ENCODE peak calls at places on chromosomes 11 and 22, in four cellular contexts. W is H1, X is HepG2, N is K562. H is an unnamed sample. For H3K4me1, the result is how much of the 10 kb centered on the place peaks cover.

GRCh38 chr11:94926271-94926625 is 47.1 kb downstream of the CWC15 start:
- DNase-seq in N (no peak), X (no peak), W (no peak), H (no peak)

GRCh38 chr22:35313311-35314121 is 13.8 kb downstream of the TOM1 start:
- DNase-seq in X (peak), N (no peak), W (no peak), H (peak)

GRCh38 chr11:95138448-95138847 is 48.8 kb downstream of the ENDOD1 start:
- DNase-seq in W (no peak), X (no peak), N (no peak), H (peak)

GRCh38 chr22:27201741-27202140 is 544.4 kb downstream of the MIAT start:
- DNase-seq in N (no peak), X (no peak), W (no peak), H (no peak)

GRCh38 chr11:47251751-47252150 is 3.1 kb upstream of the ACP2 start:
- DNase-seq in X (no peak), N (no peak), W (no peak), H (no peak)

GRCh38 chr22:33779243-33779642 is 141.0 kb downstream of the LARGE1 start:
- DNase-seq in X (no peak), W (no peak), N (no peak), H (no peak)

GRCh38 chr11:103845331-103845730 is 191.1 kb upstream of the DDI1 start:
- DNase-seq in W (no peak), N (no peak), X (no peak), H (no peak)

GRCh38 chr11:67632982-67633755 is 3.4 kb upstream of the NUDT8 start:
- DNase-seq in W (no peak), N (no peak), X (no peak), H (no peak)

GRCh38 chr11:64642876-64643257 is 51.8 kb downstream of the SLC22A12 start:
- DNase-seq in X (no peak), W (no peak), N (no peak), H (no peak)

GRCh38 chr11:17642980-17643379 is 76.4 kb upstream of the MYOD1 start:
- DNase-seq in N (no peak), W (no peak), X (no peak), H (no peak)

GRCh38 chr22:48042621-48043395 is 1280.4 kb downstream of the TBC1D22A start:
- DNase-seq in X (no peak), N (no peak), W (no peak), H (no peak)

GRCh38 chr22:23781065-23781464 is 5.7 kb upstream of the SMARCB1 start:
- DNase-seq in X (no peak), N (no peak), W (no peak), H (no peak)

GRCh38 chr11:3996651-3997050 is 97.9 kb upstream of the RRM1 start:
- DNase-seq in N (no peak), X (no peak), W (no peak), H (no peak)

GRCh38 chr11:72233773-72234513 is 9.4 kb downstream of the INPPL1 start:
- DNase-seq in W (peak), X (no peak), N (no peak), H (no peak)

GRCh38 chr11:72232260-72233055 is 7.9 kb downstream of the INPPL1 start:
- DNase-seq in N (no peak), W (peak), X (no peak), H (no peak)

GRCh38 chr11:72231396-72232259 is 7.1 kb downstream of the INPPL1 start:
- DNase-seq in X (no peak), N (no peak), W (no peak), H (no peak)

GRCh38 chr11:72234514-72234830 is 9.5 kb downstream of the PHOX2A start:
- DNase-seq in W (no peak), N (no peak), X (no peak), H (no peak)

DNA sequence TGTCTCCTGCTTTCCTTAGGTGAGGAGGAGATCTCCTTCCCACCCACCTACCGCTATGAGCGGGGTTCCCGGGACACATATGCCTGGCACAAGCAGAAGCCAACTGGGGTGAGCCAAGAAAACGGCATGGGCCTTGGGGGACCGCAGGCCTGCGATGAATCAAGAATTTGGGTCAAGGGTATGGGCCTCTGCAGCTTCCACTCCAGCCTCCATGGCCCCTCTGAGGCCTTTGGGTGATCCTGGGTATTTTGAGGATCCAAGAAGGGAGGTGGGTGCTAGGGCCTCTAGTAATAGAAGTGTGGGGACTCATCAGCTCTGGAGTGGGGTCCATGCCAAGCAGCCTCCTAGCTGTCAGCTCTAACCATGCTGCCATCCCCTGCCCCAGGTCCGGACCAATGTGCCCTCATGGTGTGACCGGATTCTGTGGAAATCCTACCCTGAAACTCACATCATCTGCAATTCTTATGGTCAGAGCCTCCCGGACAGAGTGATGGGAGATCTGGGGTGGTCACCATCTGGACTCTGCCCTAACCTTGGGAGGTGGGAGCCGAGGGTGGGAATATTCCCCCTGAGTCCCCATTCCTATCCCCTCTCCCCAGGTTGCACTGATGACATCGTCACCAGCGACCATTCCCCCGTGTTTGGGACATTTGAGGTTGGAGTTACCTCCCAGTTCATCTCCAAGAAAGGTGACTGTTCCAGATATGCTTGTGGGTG is 8.6 kb downstream of the INPPL1 start:
- DNase-seq in W (peak), N (no peak), X (no peak), H (no peak)
- TF ChIP-seq JUN in W (no peak), N (no peak), X (no peak), H (no peak)

DNA sequence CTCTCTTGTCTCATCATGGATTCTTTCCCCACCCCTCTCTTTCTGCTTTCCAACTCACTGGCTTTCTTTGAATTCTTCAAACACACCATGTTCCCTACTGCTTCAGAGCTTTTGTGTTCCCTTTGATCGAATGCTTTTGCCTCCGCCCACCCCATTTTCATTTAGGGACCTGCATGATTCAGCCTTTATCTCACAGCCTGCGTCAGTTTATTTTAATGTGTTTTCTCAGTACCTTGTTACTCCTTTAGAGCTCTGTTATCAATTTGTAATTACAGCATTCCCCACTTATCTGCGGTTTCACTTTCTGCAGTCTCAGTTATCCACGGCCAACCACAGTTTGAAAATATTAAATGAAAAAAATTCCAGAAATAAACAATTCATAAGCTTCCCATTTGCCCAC is 451.3 kb downstream of the METTL15 start:
- DNase-seq in N (no peak), W (no peak), X (no peak), H (no peak)
- H2AFZ ChIP-seq in N (no peak), W (no peak), X (no peak), H (no peak)

GRCh38 chr11:75279273-75279672 is 38.7 kb downstream of the TPBGL start:
- DNase-seq in X (no peak), N (no peak), W (no peak), H (no peak)

GRCh38 chr11:75281469-75282095 is 41.0 kb downstream of the TPBGL start:
- DNase-seq in W (no peak), N (no peak), X (no peak), H (no peak)

GRCh38 chr11:75280227-75280671 is 39.7 kb downstream of the TPBGL start:
- DNase-seq in X (peak), W (peak), N (peak), H (peak)

GRCh38 chr11:75283391-75283931 is 42.9 kb downstream of the TPBGL start:
- DNase-seq in W (no peak), X (no peak), N (no peak), H (no peak)

GRCh38 chr11:75280770-75281468 is 40.3 kb downstream of the TPBGL start:
- DNase-seq in W (no peak), X (no peak), N (no peak), H (peak)
- H3K4me1 ChIP-seq in W (under half), X (under half), N (under half), H (under half)

DNA sequence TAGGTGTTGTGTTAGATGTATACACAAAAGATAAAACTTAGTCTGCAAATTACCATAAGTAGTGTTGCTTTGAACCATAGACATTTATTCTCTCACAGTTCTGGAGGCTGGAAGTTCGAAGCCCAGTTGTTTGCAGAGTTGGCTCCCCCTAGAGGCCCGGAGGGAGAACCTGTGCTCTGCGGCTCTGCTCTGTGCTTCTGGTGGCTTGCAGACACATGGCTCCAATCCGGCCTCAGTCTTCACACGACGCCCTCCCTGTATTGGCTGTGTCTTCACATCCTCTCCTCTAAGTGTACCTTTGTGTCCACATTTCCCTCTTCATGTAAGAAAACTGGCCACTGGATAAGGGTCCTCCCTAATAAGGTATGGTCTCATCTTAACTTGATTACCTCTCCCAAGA is 128.4 kb downstream of the OPCML start:
- DNase-seq in N (peak), W (peak), X (no peak), H (no peak)
- TF ChIP-seq JUN in N (no peak), W (no peak), X (no peak), H (no peak)

DNA sequence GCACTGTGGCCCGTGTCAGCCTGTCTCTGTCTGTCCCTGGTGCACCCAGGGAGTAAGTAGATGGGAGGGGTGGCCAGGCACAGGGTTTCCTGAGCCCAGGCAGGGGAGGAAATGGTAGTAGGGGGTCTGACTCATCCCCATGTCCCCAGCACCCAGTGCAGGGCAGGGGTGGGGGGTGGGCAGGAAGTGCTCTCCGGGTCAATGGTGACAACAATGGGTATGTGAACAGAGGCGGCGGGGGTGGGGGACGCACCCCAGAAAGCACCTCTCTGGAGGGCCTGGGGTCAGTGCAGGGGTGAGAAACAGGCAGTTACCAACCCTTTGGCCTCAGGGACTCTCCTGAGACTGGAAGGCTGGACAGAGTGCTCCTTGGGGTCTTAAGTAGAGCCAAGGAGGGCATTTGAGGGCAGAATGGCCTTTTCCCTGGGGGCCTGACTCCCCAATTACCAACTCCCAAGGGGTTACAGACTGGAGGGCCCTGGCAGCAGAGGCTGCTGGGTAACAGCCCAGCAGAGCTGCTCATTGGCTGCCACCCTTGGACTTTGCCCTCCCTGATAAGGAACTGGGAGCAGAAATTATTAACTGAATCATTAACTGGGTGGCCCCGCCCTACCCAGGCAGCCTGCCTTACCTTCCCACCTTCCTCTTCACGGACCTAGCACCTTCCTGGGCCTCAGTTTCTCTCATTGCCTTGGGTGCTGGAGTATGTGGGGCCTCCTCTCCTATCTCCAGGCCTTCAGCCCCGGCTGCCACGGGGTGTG is 4.2 kb downstream of the MYRF start:
- DNase-seq in X (peak), W (no peak), N (peak), H (peak)
- H2AFZ ChIP-seq in X (no peak), W (no peak), N (no peak), H (peak)

GRCh38 chr11:125414121-125414520 is 81.9 kb downstream of the FEZ1 start:
- DNase-seq in W (no peak), X (no peak), N (no peak), H (no peak)
- H3K4me1 ChIP-seq in W (under half), X (under half), N (under half), H (under half)

DNA sequence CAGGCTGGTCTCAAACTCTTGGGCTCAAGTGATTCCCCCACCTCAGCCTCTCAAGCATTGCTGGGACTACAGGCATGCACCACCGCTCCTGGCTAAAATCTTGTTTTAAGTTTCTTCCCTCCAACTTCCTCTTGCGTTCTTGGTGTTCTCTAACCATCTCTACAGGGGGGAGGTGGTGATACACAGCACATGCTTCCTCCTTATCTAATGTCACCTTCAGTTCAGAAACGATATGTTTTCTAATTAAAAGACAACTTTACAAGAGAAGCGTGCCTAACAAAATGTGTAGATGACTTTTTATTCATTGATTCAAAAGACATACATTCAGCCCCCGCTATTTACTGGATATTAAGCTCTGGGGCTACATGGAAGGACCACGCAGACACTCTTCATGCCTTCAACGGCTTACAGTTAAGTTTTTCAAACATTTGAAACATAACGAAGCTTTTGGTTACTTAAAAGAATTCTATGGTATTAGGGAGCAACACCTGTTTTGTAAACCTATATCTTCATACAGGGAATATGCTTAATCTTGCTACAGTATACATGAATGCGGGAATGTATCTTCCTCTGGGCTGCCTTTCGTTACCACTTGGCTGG is 930 bp upstream of the DLAT start:
- DNase-seq in N (peak), W (no peak), X (no peak), H (no peak)
- TF ChIP-seq JUN in N (no peak), W (no peak), X (no peak), H (no peak)

GRCh38 chr22:29292379-29292778 is 14.1 kb upstream of the GAS2L1 start:
- DNase-seq in X (no peak), W (no peak), N (no peak), H (no peak)

GRCh38 chr22:29291215-29291614 is 15.2 kb upstream of the GAS2L1 start:
- DNase-seq in X (no peak), W (no peak), N (no peak), H (no peak)

GRCh38 chr22:29284196-29284595 is 16.1 kb downstream of the EWSR1 start:
- DNase-seq in W (no peak), N (no peak), X (no peak), H (no peak)

GRCh38 chr22:29288837-29289236 is 17.6 kb upstream of the GAS2L1 start:
- DNase-seq in N (no peak), X (no peak), W (no peak), H (no peak)

GRCh38 chr22:29290061-29290460 is 16.4 kb upstream of the GAS2L1 start:
- DNase-seq in N (no peak), W (no peak), X (no peak), H (no peak)
- H2AFZ ChIP-seq in N (no peak), W (no peak), X (no peak), H (no peak)

DNA sequence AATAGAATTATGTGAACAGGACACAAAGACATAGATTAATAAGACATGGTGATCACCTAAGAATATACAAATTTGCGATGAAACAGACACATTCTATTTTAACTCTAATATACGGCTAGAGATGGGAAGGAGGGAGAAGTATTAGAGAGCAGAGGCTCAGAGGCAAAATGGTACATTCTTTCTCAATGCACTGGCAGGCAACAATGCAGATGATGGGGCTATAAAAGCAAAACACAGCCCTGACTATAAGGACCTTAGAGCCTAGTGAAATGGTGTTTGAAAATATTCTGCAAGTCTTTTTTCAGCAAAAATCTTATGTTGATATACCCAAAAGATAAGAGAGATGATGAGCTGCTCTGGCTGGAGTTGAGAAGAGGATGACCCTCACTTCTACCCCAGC is 13.1 kb downstream of the TCF20 start:
- DNase-seq in X (no peak), N (no peak), W (no peak), H (no peak)
- H3K4me1 ChIP-seq in X (under half), N (under half), W (under half), H (under half)

GRCh38 chr11:123360267-123360936 is 69.7 kb upstream of the GRAMD1B start:
- DNase-seq in W (no peak), N (no peak), X (no peak), H (no peak)

GRCh38 chr11:123362941-123363340 is 67.1 kb upstream of the GRAMD1B start:
- DNase-seq in N (no peak), X (no peak), W (no peak), H (no peak)

GRCh38 chr11:123365955-123366354 is 64.1 kb upstream of the GRAMD1B start:
- DNase-seq in W (no peak), N (no peak), X (no peak), H (no peak)

GRCh38 chr11:123364145-123364544 is 65.9 kb upstream of the GRAMD1B start:
- DNase-seq in W (no peak), X (no peak), N (no peak), H (no peak)

GRCh38 chr11:123363556-123363955 is 66.5 kb upstream of the GRAMD1B start:
- DNase-seq in N (no peak), X (no peak), W (no peak), H (no peak)
- TF ChIP-seq JUN in N (no peak), X (no peak), W (no peak), H (no peak)

H was measured in endothelial cell of umbilical vein.